ENCODE peak calls at places on chromosomes 7 and 10, in nine cellular contexts. One of them, this sample, is unnamed.

GRCh38 chr7:98215561-98216495 is 4.6 kb downstream of the BHLHA15 start:
- DNase-seq in astrocyte: no peak
- DNase-seq in HCT116: no peak
- DNase-seq in endothelial cell of umbilical vein: no peak
- DNase-seq in GM23338: no peak
- DNase-seq in H1: no peak
- DNase-seq in A549: no peak
- DNase-seq in OCI-LY7: no peak
- DNase-seq in mammary epithelial cell: no peak
- DNase-seq in this sample: no peak

GRCh38 chr7:2260820-2261219 is 18.8 kb downstream of the NUDT1 start:
- DNase-seq in GM23338: no peak
- DNase-seq in HCT116: no peak
- DNase-seq in A549: peak; percentile 52
- DNase-seq in OCI-LY7: no peak
- DNase-seq in astrocyte: no peak
- DNase-seq in endothelial cell of umbilical vein: no peak
- DNase-seq in H1: no peak
- DNase-seq in mammary epithelial cell: peak; percentile 88
- DNase-seq in this sample: no peak

GRCh38 chr10:772227-772637 is 82.8 kb upstream of the DIP2C start:
- DNase-seq in astrocyte: no peak
- DNase-seq in GM23338: no peak
- DNase-seq in H1: peak; percentile 49
- DNase-seq in OCI-LY7: no peak
- DNase-seq in endothelial cell of umbilical vein: no peak
- DNase-seq in A549: no peak
- DNase-seq in mammary epithelial cell: no peak
- DNase-seq in HCT116: no peak
- DNase-seq in this sample: no peak

GRCh38 chr10:119388849-119389345 is 153.6 kb downstream of the RGS10 start:
- DNase-seq in A549: no peak
- DNase-seq in endothelial cell of umbilical vein: no peak
- DNase-seq in OCI-LY7: no peak
- DNase-seq in HCT116: no peak
- DNase-seq in GM23338: no peak
- DNase-seq in astrocyte: no peak
- DNase-seq in H1: no peak
- DNase-seq in mammary epithelial cell: no peak
- DNase-seq in this sample: no peak

GRCh38 chr7:66903360-66904062 is 17.5 kb upstream of the TMEM248 start:
- DNase-seq in HCT116: no peak
- DNase-seq in endothelial cell of umbilical vein: no peak
- DNase-seq in OCI-LY7: no peak
- DNase-seq in astrocyte: no peak
- DNase-seq in GM23338: no peak
- DNase-seq in A549: no peak
- DNase-seq in mammary epithelial cell: no peak
- DNase-seq in H1: no peak
- DNase-seq in this sample: no peak

GRCh38 chr7:431658-432111 is 88.0 kb downstream of the PDGFA start:
- DNase-seq in mammary epithelial cell: no peak
- DNase-seq in astrocyte: no peak
- DNase-seq in A549: no peak
- DNase-seq in H1: no peak
- DNase-seq in GM23338: no peak
- DNase-seq in HCT116: no peak
- DNase-seq in endothelial cell of umbilical vein: no peak
- DNase-seq in OCI-LY7: no peak
- DNase-seq in this sample: no peak

GRCh38 chr7:44259547-44260457 is 59.0 kb downstream of the YKT6 start:
- DNase-seq in OCI-LY7: no peak
- DNase-seq in astrocyte: peak; percentile 95
- DNase-seq in H1: no peak
- DNase-seq in GM23338: no peak
- DNase-seq in A549: no peak
- DNase-seq in mammary epithelial cell: peak; percentile 71
- DNase-seq in endothelial cell of umbilical vein: peak; percentile 95
- DNase-seq in HCT116: no peak
- DNase-seq in this sample: peak; percentile 96

GRCh38 chr10:119517235-119518141 is 25.0 kb downstream of the RGS10 start:
- DNase-seq in GM23338: no peak
- DNase-seq in HCT116: no peak
- DNase-seq in mammary epithelial cell: no peak
- DNase-seq in endothelial cell of umbilical vein: no peak
- DNase-seq in A549: no peak
- DNase-seq in H1: no peak
- DNase-seq in OCI-LY7: peak; percentile 59
- DNase-seq in astrocyte: peak; percentile 46
- DNase-seq in this sample: peak; percentile 63

GRCh38 chr10:104306897-104307296 is 31.4 kb downstream of the ITPRIP start:
- DNase-seq in A549: no peak
- DNase-seq in GM23338: peak; percentile 65
- DNase-seq in OCI-LY7: no peak
- DNase-seq in astrocyte: no peak
- DNase-seq in endothelial cell of umbilical vein: no peak
- DNase-seq in HCT116: no peak
- DNase-seq in mammary epithelial cell: no peak
- DNase-seq in H1: no peak
- DNase-seq in this sample: peak; percentile 15

GRCh38 chr7:155001756-155002410 is 1.0 kb downstream of the PAXIP1 start:
- DNase-seq in GM23338: no peak
- DNase-seq in OCI-LY7: peak; percentile 27
- DNase-seq in HCT116: no peak
- DNase-seq in H1: no peak
- DNase-seq in mammary epithelial cell: peak; percentile 16
- DNase-seq in endothelial cell of umbilical vein: peak; percentile 28
- DNase-seq in astrocyte: no peak
- DNase-seq in A549: peak; percentile 16
- DNase-seq in this sample: peak; percentile 3

GRCh38 chr7:130272456-130273080 is 5.9 kb downstream of the CPA2 start:
- DNase-seq in H1: peak; percentile 61
- DNase-seq in mammary epithelial cell: peak; percentile 82
- DNase-seq in OCI-LY7: no peak
- DNase-seq in A549: no peak
- DNase-seq in GM23338: peak; percentile 46
- DNase-seq in endothelial cell of umbilical vein: no peak
- DNase-seq in astrocyte: no peak
- DNase-seq in HCT116: no peak
- DNase-seq in this sample: no peak

GRCh38 chr10:33706746-33707145 is 372.3 kb upstream of the NRP1 start:
- DNase-seq in A549: peak; percentile 13
- DNase-seq in H1: no peak
- DNase-seq in HCT116: no peak
- DNase-seq in OCI-LY7: no peak
- DNase-seq in mammary epithelial cell: peak; percentile 21
- DNase-seq in endothelial cell of umbilical vein: no peak
- DNase-seq in GM23338: no peak
- DNase-seq in astrocyte: peak; percentile 37
- DNase-seq in this sample: peak; percentile 38

GRCh38 chr7:35985126-35985754 is 167.8 kb upstream of the EEPD1 start:
- DNase-seq in HCT116: peak; percentile 47
- DNase-seq in endothelial cell of umbilical vein: peak; percentile 67
- DNase-seq in OCI-LY7: peak; percentile 76
- DNase-seq in astrocyte: peak; percentile 30
- DNase-seq in mammary epithelial cell: peak; percentile 38
- DNase-seq in A549: peak; percentile 77
- DNase-seq in H1: peak; percentile 80
- DNase-seq in GM23338: peak; percentile 82
- DNase-seq in this sample: peak; percentile 54

GRCh38 chr10:133359554-133359971 is 1.7 kb upstream of the FUOM start:
- DNase-seq in A549: no peak
- DNase-seq in HCT116: no peak
- DNase-seq in endothelial cell of umbilical vein: no peak
- DNase-seq in astrocyte: no peak
- DNase-seq in OCI-LY7: no peak
- DNase-seq in mammary epithelial cell: peak; percentile 28
- DNase-seq in GM23338: no peak
- DNase-seq in H1: no peak
- DNase-seq in this sample: no peak

GRCh38 chr7:119783799-119784198 is 489.2 kb upstream of the KCND2 start:
- DNase-seq in A549: no peak
- DNase-seq in endothelial cell of umbilical vein: peak; percentile 71
- DNase-seq in GM23338: no peak
- DNase-seq in mammary epithelial cell: peak; percentile 3
- DNase-seq in astrocyte: peak; percentile 35
- DNase-seq in HCT116: no peak
- DNase-seq in OCI-LY7: no peak
- DNase-seq in H1: no peak
- DNase-seq in this sample: peak; percentile 36

GRCh38 chr7:31692451-31692850 is 5.4 kb downstream of the PPP1R17 start:
- DNase-seq in A549: no peak
- DNase-seq in HCT116: no peak
- DNase-seq in mammary epithelial cell: no peak
- DNase-seq in endothelial cell of umbilical vein: no peak
- DNase-seq in H1: no peak
- DNase-seq in GM23338: no peak
- DNase-seq in astrocyte: no peak
- DNase-seq in OCI-LY7: no peak
- DNase-seq in this sample: no peak

GRCh38 chr7:13879994-13880686 is 109.3 kb downstream of the ETV1 start:
- DNase-seq in H1: no peak
- DNase-seq in mammary epithelial cell: peak; percentile 87
- DNase-seq in GM23338: no peak
- DNase-seq in astrocyte: peak; percentile 81
- DNase-seq in HCT116: peak; percentile 40
- DNase-seq in A549: no peak
- DNase-seq in OCI-LY7: no peak
- DNase-seq in endothelial cell of umbilical vein: no peak
- DNase-seq in this sample: peak; percentile 85

GRCh38 chr10:17993361-17993760 is 41.6 kb downstream of the SLC39A12 start:
- DNase-seq in mammary epithelial cell: peak; percentile 65
- DNase-seq in OCI-LY7: no peak
- DNase-seq in HCT116: no peak
- DNase-seq in endothelial cell of umbilical vein: no peak
- DNase-seq in GM23338: no peak
- DNase-seq in A549: peak; percentile 38
- DNase-seq in H1: no peak
- DNase-seq in astrocyte: peak; percentile 50
- DNase-seq in this sample: peak; percentile 56

DNA sequence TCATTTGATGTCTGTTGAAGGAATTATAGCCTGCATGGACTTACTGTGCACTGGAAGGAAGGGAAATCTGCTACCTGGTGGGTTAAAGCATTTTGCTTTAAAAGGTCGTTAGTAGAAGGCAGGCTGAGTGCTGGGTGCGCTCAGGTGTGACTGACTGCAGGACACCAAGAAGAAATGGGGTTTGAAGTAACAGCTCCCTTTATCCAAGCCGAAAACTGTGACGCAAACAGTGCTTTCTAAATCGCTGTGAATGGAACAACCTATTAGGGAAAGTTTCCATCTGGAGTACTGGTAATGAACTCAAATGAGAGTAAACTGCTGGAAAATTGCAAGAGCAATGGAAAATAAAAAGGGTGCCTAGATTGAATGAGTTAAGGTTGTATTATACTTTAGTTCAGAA is 95.3 kb downstream of the CNNM2 start:
- DNase-seq in H1: no peak
- DNase-seq in GM23338: no peak
- DNase-seq in A549: no peak
- DNase-seq in mammary epithelial cell: no peak
- DNase-seq in HCT116: no peak
- DNase-seq in OCI-LY7: no peak
- DNase-seq in astrocyte: no peak
- DNase-seq in endothelial cell of umbilical vein: no peak
- DNase-seq in this sample: no peak
- H3K4me2 ChIP-seq in H1: no peak overlapping the region
- H3K4me2 ChIP-seq in GM23338: no peak overlapping the region
- H3K4me2 ChIP-seq in A549: no peak overlapping the region
- H3K4me2 ChIP-seq in mammary epithelial cell: no peak overlapping the region
- H3K4me2 ChIP-seq in HCT116: no peak overlapping the region
- H3K4me2 ChIP-seq in OCI-LY7: no peak overlapping the region
- H3K4me2 ChIP-seq in astrocyte: no peak overlapping the region
- H3K4me2 ChIP-seq in endothelial cell of umbilical vein: no peak overlapping the region
- H3K4me2 ChIP-seq in this sample: no peak overlapping the region

GRCh38 chr7:42945821-42946615 is 13.8 kb downstream of the MRPL32 start:
- DNase-seq in endothelial cell of umbilical vein: no peak
- DNase-seq in mammary epithelial cell: no peak
- DNase-seq in A549: no peak
- DNase-seq in GM23338: no peak
- DNase-seq in OCI-LY7: peak; percentile 33
- DNase-seq in H1: no peak
- DNase-seq in astrocyte: no peak
- DNase-seq in HCT116: no peak
- DNase-seq in this sample: no peak
- H3K4me2 ChIP-seq in endothelial cell of umbilical vein: no peak overlapping the region
- H3K4me2 ChIP-seq in mammary epithelial cell: no peak overlapping the region
- H3K4me2 ChIP-seq in A549: peak overlapping the region; percentile 14
- H3K4me2 ChIP-seq in GM23338: no peak overlapping the region
- H3K4me2 ChIP-seq in OCI-LY7: peak overlapping the region; percentile 58
- H3K4me2 ChIP-seq in H1: no peak overlapping the region
- H3K4me2 ChIP-seq in astrocyte: no peak overlapping the region
- H3K4me2 ChIP-seq in HCT116: no peak overlapping the region
- H3K4me2 ChIP-seq in this sample: peak overlapping the region; percentile 44

DNA sequence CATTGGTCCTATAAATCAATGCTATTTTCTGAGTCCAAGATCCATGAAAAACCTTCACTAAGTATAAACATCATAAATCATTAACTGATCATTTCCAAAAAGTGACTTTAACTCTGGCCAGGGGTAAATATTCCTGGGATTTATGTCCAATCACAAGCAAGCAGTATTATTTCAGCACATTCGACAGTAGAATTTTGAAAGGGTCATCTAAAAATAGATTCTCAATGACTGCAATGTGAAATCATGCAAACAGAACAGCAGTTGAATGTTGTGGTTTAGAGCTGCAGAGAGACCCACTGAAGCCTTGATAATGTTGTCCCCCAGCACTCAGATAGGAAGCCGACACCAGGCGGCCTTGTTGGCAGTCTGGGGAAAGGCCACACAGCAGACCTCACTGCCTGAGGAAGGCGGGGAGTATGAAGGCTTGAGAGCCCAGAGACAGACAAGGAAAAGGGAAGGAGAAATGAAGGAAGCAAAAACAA is 38.1 kb downstream of the FAM107B start:
- DNase-seq in HCT116: no peak
- DNase-seq in GM23338: peak; percentile 22
- DNase-seq in astrocyte: peak; percentile 84
- DNase-seq in mammary epithelial cell: no peak
- DNase-seq in H1: no peak
- DNase-seq in A549: no peak
- DNase-seq in OCI-LY7: peak; percentile 83
- DNase-seq in endothelial cell of umbilical vein: no peak
- DNase-seq in this sample: peak; percentile 65
- H3K4me2 ChIP-seq in HCT116: no peak overlapping the region
- H3K4me2 ChIP-seq in GM23338: no peak overlapping the region
- H3K4me2 ChIP-seq in astrocyte: peak overlapping the region; percentile 67
- H3K4me2 ChIP-seq in mammary epithelial cell: no peak overlapping the region
- H3K4me2 ChIP-seq in H1: no peak overlapping the region
- H3K4me2 ChIP-seq in A549: no peak overlapping the region
- H3K4me2 ChIP-seq in OCI-LY7: peak overlapping the region; percentile 61
- H3K4me2 ChIP-seq in endothelial cell of umbilical vein: no peak overlapping the region
- H3K4me2 ChIP-seq in this sample: no peak overlapping the region

DNA sequence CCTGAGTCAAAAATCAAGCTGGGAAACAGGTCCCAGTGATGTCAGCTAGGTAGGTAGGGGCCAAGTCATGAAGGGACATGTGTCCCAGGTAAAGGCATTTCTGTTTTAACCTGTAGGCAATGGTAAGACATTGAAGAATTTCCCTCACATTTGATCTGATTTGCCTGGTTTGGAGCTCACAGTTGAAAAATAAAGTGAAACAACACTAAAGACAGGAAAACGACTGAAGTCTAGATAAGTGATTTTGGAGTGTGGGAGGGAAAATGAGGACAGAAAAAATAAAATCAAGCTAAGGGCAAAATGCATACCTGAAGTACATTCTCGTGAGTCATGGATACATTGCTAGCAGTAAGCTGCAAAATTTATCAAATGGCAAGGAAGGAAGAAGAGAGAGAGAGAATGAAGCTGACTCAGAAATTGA is 169.9 kb downstream of the SKIDA1 start:
- DNase-seq in endothelial cell of umbilical vein: no peak
- DNase-seq in H1: no peak
- DNase-seq in OCI-LY7: no peak
- DNase-seq in astrocyte: peak; percentile 80
- DNase-seq in A549: no peak
- DNase-seq in mammary epithelial cell: peak; percentile 65
- DNase-seq in GM23338: no peak
- DNase-seq in HCT116: no peak
- DNase-seq in this sample: peak; percentile 84
- H3K4me2 ChIP-seq in endothelial cell of umbilical vein: no peak overlapping the region
- H3K4me2 ChIP-seq in H1: no peak overlapping the region
- H3K4me2 ChIP-seq in OCI-LY7: no peak overlapping the region
- H3K4me2 ChIP-seq in astrocyte: peak overlapping the region; percentile 37
- H3K4me2 ChIP-seq in A549: peak overlapping the region; percentile 41
- H3K4me2 ChIP-seq in mammary epithelial cell: peak overlapping the region; percentile 63
- H3K4me2 ChIP-seq in GM23338: no peak overlapping the region
- H3K4me2 ChIP-seq in HCT116: no peak overlapping the region
- H3K4me2 ChIP-seq in this sample: no peak overlapping the region